ENCODE peak calls at places on chromosomes 11 and 22, in ten cellular contexts. N, P, K, Y, B, V, J, E, S and O are unnamed samples.

GRCh38 chr11:120511804-120512726 is 517 bp downstream of the GRIK4 start:
- DNase-seq in P (no peak), E (no peak), S (peak), N (peak), J (no peak), B (no peak), V (no peak), Y (no peak), K (peak), O (no peak)

GRCh38 chr11:80914311-80914710 is 1473.5 kb upstream of the TENM4 start:
- DNase-seq in E (no peak), J (no peak), P (no peak), B (no peak), V (no peak), K (no peak), Y (no peak), N (no peak), S (no peak), O (no peak)

GRCh38 chr22:39617342-39617741 is 46.8 kb downstream of the CACNA1I start:
- DNase-seq in J (no peak), N (peak), K (no peak), S (no peak), Y (no peak), P (no peak), B (no peak), E (no peak), V (no peak), O (no peak)

GRCh38 chr11:119567667-119568582 is 145.0 kb upstream of the THY1 start:
- DNase-seq in E (no peak), J (peak), N (peak), V (peak), B (peak), Y (peak), K (no peak), P (peak), S (no peak), O (peak)

GRCh38 chr22:31850135-31850534 is 94.2 kb upstream of the YWHAH start:
- DNase-seq in J (no peak), Y (no peak), S (no peak), P (no peak), N (no peak), V (no peak), E (no peak), B (no peak), K (no peak), O (no peak)

GRCh38 chr11:132131051-132131450 is 760.6 kb downstream of the NTM start:
- DNase-seq in P (no peak), J (no peak), K (no peak), S (no peak), V (no peak), N (no peak), B (no peak), Y (no peak), E (no peak), O (no peak)

GRCh38 chr11:7571640-7572000 is 57.8 kb downstream of the PPFIBP2 start:
- DNase-seq in J (no peak), N (peak), P (no peak), S (no peak), V (peak), E (no peak), K (peak), Y (peak), B (peak), O (no peak)

GRCh38 chr11:85748455-85748891 is 62.5 kb downstream of the SYTL2 start:
- DNase-seq in Y (peak), N (no peak), V (no peak), J (no peak), P (no peak), B (no peak), K (no peak), S (no peak), E (no peak), O (peak)

GRCh38 chr11:126348806-126349582 is 6.5 kb upstream of the ST3GAL4 start:
- DNase-seq in B (peak), P (no peak), S (peak), J (no peak), Y (peak), N (no peak), E (no peak), V (peak), K (no peak), O (no peak)

GRCh38 chr11:111777094-111778046 is 11.2 kb upstream of the PPP2R1B start:
- DNase-seq in J (peak), K (no peak), S (no peak), Y (peak), E (peak), N (peak), V (peak), B (peak), P (peak), O (peak)

GRCh38 chr11:10659339-10660216 is 34.0 kb downstream of the IRAG1 start:
- DNase-seq in S (no peak), B (peak), J (peak), E (peak), V (peak), Y (peak), K (no peak), P (no peak), N (no peak), O (peak)

GRCh38 chr11:72969894-72970335 is 155.7 kb downstream of the ATG16L2 start:
- DNase-seq in S (no peak), V (peak), N (no peak), E (no peak), J (peak), Y (peak), P (peak), K (no peak), B (peak), O (peak)

GRCh38 chr11:65107751-65108468 is 3.8 kb upstream of the TM7SF2 start:
- DNase-seq in B (no peak), V (no peak), P (no peak), N (no peak), S (peak), E (no peak), K (peak), J (no peak), Y (no peak), O (no peak)

GRCh38 chr11:31763296-31763695 is 47.8 kb downstream of the PAX6 start:
- DNase-seq in N (no peak), B (no peak), K (no peak), P (no peak), S (no peak), E (no peak), Y (no peak), V (no peak), J (no peak), O (no peak)

GRCh38 chr11:12675951-12676711 is 1.9 kb downstream of the TEAD1 start:
- DNase-seq in Y (peak), V (peak), S (no peak), B (peak), J (no peak), N (peak), E (no peak), P (no peak), K (no peak), O (no peak)

GRCh38 chr11:9568854-9569587 is 4.4 kb upstream of the WEE1 start:
- DNase-seq in E (peak), K (peak), P (peak), N (peak), Y (peak), V (peak), B (peak), J (peak), S (no peak), O (peak)

GRCh38 chr22:20422965-20423635 is 14.5 kb downstream of the SCARF2 start:
- DNase-seq in E (no peak), Y (no peak), P (no peak), V (peak), K (peak), S (peak), N (peak), B (no peak), J (no peak), O (no peak)

GRCh38 chr11:115199501-115199900 is 304.7 kb downstream of the CADM1 start:
- DNase-seq in K (no peak), P (no peak), S (no peak), E (no peak), N (no peak), J (peak), Y (peak), V (peak), B (no peak), O (peak)
- H3K4me3 ChIP-seq in K (no peak), P (no peak), S (no peak), E (no peak), N (no peak), J (no peak), Y (no peak), V (no peak), B (no peak), O (no peak)

GRCh38 chr11:44785856-44786606 is 59.3 kb downstream of the TSPAN18 start:
- DNase-seq in K (no peak), Y (no peak), V (no peak), B (no peak), N (peak), J (no peak), P (no peak), E (no peak), S (peak), O (no peak)
- TF ChIP-seq CTCF in K (no peak), Y (peak), V (no peak), B (peak), N (no peak), J (peak), P (peak), E (peak), S (no peak), O (peak)

GRCh38 chr11:129743029-129743846 is 72.4 kb upstream of the TMEM45B start:
- DNase-seq in K (no peak), E (no peak), N (peak), Y (no peak), B (no peak), V (peak), S (peak), J (no peak), P (no peak), O (no peak)
- H3K4me3 ChIP-seq in K (no peak), E (no peak), N (no peak), Y (no peak), B (no peak), V (no peak), S (no peak), J (no peak), P (no peak), O (no peak)

GRCh38 chr11:47248304-47248663 is 330 bp downstream of the ACP2 start:
- DNase-seq in E (no peak), P (no peak), N (no peak), S (no peak), V (peak), B (peak), K (no peak), J (no peak), Y (peak), O (no peak)

GRCh38 chr11:47247502-47247901 is 1.1 kb downstream of the ACP2 start:
- DNase-seq in Y (no peak), K (peak), J (no peak), P (no peak), S (no peak), E (no peak), B (no peak), N (peak), V (no peak), O (no peak)

GRCh38 chr11:47251751-47252150 is 3.1 kb upstream of the ACP2 start:
- DNase-seq in E (no peak), S (no peak), J (no peak), B (no peak), Y (no peak), K (no peak), V (no peak), P (no peak), N (no peak), O (no peak)

GRCh38 chr11:47249378-47249715 is 733 bp upstream of the ACP2 start:
- DNase-seq in Y (no peak), N (no peak), E (no peak), P (no peak), S (no peak), V (no peak), K (no peak), B (no peak), J (no peak), O (no peak)

DNA sequence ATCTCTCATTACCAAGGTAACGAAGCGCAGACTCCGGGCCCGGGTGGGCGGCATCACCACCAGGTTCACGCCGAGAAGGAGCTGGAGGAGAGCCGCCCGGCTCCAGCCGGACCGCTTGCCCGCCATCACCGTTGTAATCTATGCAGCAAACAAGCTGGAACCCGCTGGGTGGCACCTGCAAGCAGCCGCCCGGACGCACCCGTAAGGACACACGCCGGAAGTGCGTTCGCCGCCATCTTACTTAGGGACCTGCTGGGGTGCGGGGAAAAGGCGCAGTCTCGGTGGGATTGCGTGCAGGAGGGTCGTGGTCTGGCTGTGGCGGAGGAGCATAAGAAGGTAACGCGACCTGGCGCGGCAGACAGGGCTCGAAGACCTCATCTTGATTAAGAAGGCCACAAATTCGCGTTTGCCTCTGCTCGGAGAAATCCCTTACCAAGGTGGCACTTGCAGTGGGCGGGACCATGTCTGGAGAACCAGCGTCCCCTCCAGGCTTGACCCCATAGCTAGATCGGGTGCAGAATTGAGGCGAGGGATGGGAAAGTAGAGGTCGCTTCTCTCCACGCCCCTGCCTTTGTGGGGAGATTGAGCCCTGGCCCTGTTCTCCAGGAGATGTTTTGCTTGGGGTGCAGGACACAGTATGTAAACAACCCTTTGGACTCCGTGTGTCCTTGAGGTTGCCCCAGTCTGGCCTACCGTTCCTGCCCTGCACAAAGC is at the start of gene ACP2:
- DNase-seq in N (peak), B (peak), K (peak), S (peak), J (no peak), Y (peak), P (peak), E (peak), V (peak), O (no peak)
- TF ChIP-seq CTCF in N (peak), B (peak), K (no peak), S (peak), J (peak), Y (peak), P (peak), E (peak), V (no peak), O (peak)

DNA sequence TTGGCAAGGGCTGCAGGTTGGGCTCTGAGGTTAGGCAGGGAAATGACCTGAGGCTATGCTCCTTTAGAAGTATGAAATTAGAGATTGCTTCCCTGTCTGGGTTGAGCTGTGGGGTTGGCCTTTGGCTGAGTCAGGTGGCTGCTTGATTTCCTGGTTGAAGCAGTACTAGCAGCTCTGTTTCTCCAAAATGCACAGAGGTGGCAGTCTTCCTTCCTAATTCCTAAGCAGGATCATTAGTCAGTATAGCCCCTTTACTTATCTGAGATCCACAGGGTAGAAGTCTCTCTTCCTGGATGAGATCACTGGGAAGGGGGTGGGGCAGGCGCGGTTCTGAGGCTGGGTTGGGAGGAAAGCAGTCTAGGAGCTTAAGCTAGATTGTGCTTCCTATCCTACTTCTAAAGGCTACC is 1917.5 kb downstream of the LRRC4C start:
- DNase-seq in B (no peak), V (no peak), S (no peak), Y (no peak), P (no peak), E (no peak), N (no peak), K (no peak), J (no peak), O (no peak)
- H3K4me3 ChIP-seq in B (no peak), V (no peak), S (no peak), Y (no peak), P (no peak), E (no peak), N (no peak), K (no peak), J (no peak), O (no peak)

DNA sequence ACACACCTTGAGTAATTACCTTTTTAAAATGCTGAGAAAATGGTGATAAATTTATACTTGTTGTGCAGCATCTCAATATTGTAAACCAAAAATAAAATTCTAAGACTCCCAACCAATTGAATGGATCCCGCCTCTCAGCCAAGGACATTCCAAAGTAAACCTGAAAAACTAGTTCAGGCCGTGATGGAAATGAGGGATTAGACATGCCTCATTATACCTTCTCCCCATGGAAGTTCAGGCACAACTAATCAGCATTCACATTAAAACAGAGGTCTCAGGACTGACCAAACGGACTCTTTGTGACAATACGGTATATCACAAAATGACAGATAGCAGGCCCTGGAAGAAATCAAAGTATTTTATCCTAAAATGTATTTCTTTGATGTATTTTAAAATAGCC is 907.4 kb upstream of the RAG2 start:
- DNase-seq in E (no peak), J (no peak), S (no peak), P (no peak), V (no peak), Y (no peak), K (no peak), N (no peak), B (no peak), O (no peak)
- TF ChIP-seq CTCF in E (no peak), J (no peak), S (no peak), P (no peak), V (no peak), Y (no peak), K (no peak), N (no peak), B (no peak), O (no peak)